ENCODE peak calls at places on chromosomes 16 and 17, in nine cellular contexts. One of them, this sample, is unnamed.

GRCh38 chr17:81727324-81728031 is 15.4 kb downstream of the SLC25A10 start:
- DNase-seq in mesendoderm: no peak
- DNase-seq in Ammon's horn: no peak
- DNase-seq in T follicular helper cell: no peak
- DNase-seq in hypothalamus: no peak
- DNase-seq in activated CD4-positive, CD25-positive, alpha-beta regulatory T cell treated with anti-CD3 and anti-CD28 coated beads, Interleukin-2, amount 50 U/mL, for 16 hours: no peak
- DNase-seq in dorsolateral prefrontal cortex: no peak
- DNase-seq in iris pigment epithelial cell: no peak
- DNase-seq in non-pigmented ciliary epithelial cell: no peak
- DNase-seq in this sample: no peak

GRCh38 chr17:10987786-10988185 is 149.9 kb upstream of the PIRT start:
- DNase-seq in mesendoderm: no peak
- DNase-seq in Ammon's horn: no peak
- DNase-seq in T follicular helper cell: no peak
- DNase-seq in hypothalamus: no peak
- DNase-seq in activated CD4-positive, CD25-positive, alpha-beta regulatory T cell treated with anti-CD3 and anti-CD28 coated beads, Interleukin-2, amount 50 U/mL, for 16 hours: no peak
- DNase-seq in dorsolateral prefrontal cortex: no peak
- DNase-seq in iris pigment epithelial cell: no peak
- DNase-seq in non-pigmented ciliary epithelial cell: no peak
- DNase-seq in this sample: no peak

GRCh38 chr17:64491034-64491860 is 5.6 kb downstream of the POLG2 start:
- DNase-seq in mesendoderm: peak
- DNase-seq in Ammon's horn: peak
- DNase-seq in T follicular helper cell: peak
- DNase-seq in hypothalamus: no peak
- DNase-seq in activated CD4-positive, CD25-positive, alpha-beta regulatory T cell treated with anti-CD3 and anti-CD28 coated beads, Interleukin-2, amount 50 U/mL, for 16 hours: no peak
- DNase-seq in dorsolateral prefrontal cortex: no peak
- DNase-seq in iris pigment epithelial cell: peak
- DNase-seq in non-pigmented ciliary epithelial cell: no peak
- DNase-seq in this sample: peak

GRCh38 chr17:67360880-67361279 is 5.5 kb downstream of the PSMD12 start:
- DNase-seq in mesendoderm: peak
- DNase-seq in Ammon's horn: no peak
- DNase-seq in T follicular helper cell: no peak
- DNase-seq in hypothalamus: no peak
- DNase-seq in activated CD4-positive, CD25-positive, alpha-beta regulatory T cell treated with anti-CD3 and anti-CD28 coated beads, Interleukin-2, amount 50 U/mL, for 16 hours: no peak
- DNase-seq in dorsolateral prefrontal cortex: no peak
- DNase-seq in iris pigment epithelial cell: no peak
- DNase-seq in non-pigmented ciliary epithelial cell: no peak
- DNase-seq in this sample: no peak

GRCh38 chr16:878071-878784 is 77.7 kb upstream of the GNG13 start:
- DNase-seq in mesendoderm: peak
- DNase-seq in Ammon's horn: no peak
- DNase-seq in T follicular helper cell: no peak
- DNase-seq in hypothalamus: no peak
- DNase-seq in activated CD4-positive, CD25-positive, alpha-beta regulatory T cell treated with anti-CD3 and anti-CD28 coated beads, Interleukin-2, amount 50 U/mL, for 16 hours: no peak
- DNase-seq in dorsolateral prefrontal cortex: peak
- DNase-seq in iris pigment epithelial cell: no peak
- DNase-seq in non-pigmented ciliary epithelial cell: no peak
- DNase-seq in this sample: no peak

GRCh38 chr16:66026211-66026610 is 340.3 kb upstream of the CDH5 start:
- DNase-seq in mesendoderm: peak
- DNase-seq in Ammon's horn: no peak
- DNase-seq in T follicular helper cell: no peak
- DNase-seq in hypothalamus: no peak
- DNase-seq in activated CD4-positive, CD25-positive, alpha-beta regulatory T cell treated with anti-CD3 and anti-CD28 coated beads, Interleukin-2, amount 50 U/mL, for 16 hours: no peak
- DNase-seq in dorsolateral prefrontal cortex: no peak
- DNase-seq in iris pigment epithelial cell: peak
- DNase-seq in non-pigmented ciliary epithelial cell: no peak
- DNase-seq in this sample: no peak

GRCh38 chr16:88500255-88500661 is 47.2 kb downstream of the ZFPM1 start:
- DNase-seq in mesendoderm: no peak
- DNase-seq in Ammon's horn: no peak
- DNase-seq in T follicular helper cell: no peak
- DNase-seq in hypothalamus: no peak
- DNase-seq in activated CD4-positive, CD25-positive, alpha-beta regulatory T cell treated with anti-CD3 and anti-CD28 coated beads, Interleukin-2, amount 50 U/mL, for 16 hours: no peak
- DNase-seq in dorsolateral prefrontal cortex: no peak
- DNase-seq in iris pigment epithelial cell: no peak
- DNase-seq in non-pigmented ciliary epithelial cell: no peak
- DNase-seq in this sample: no peak

GRCh38 chr16:72945081-72945480 is 102.8 kb downstream of the ZFHX3 start:
- DNase-seq in mesendoderm: no peak
- DNase-seq in Ammon's horn: no peak
- DNase-seq in T follicular helper cell: no peak
- DNase-seq in hypothalamus: no peak
- DNase-seq in activated CD4-positive, CD25-positive, alpha-beta regulatory T cell treated with anti-CD3 and anti-CD28 coated beads, Interleukin-2, amount 50 U/mL, for 16 hours: no peak
- DNase-seq in dorsolateral prefrontal cortex: no peak
- DNase-seq in iris pigment epithelial cell: no peak
- DNase-seq in non-pigmented ciliary epithelial cell: no peak
- DNase-seq in this sample: no peak

GRCh38 chr16:80973991-80974390 is 32.7 kb downstream of the CMC2 start:
- DNase-seq in mesendoderm: no peak
- DNase-seq in Ammon's horn: no peak
- DNase-seq in T follicular helper cell: no peak
- DNase-seq in hypothalamus: no peak
- DNase-seq in activated CD4-positive, CD25-positive, alpha-beta regulatory T cell treated with anti-CD3 and anti-CD28 coated beads, Interleukin-2, amount 50 U/mL, for 16 hours: no peak
- DNase-seq in dorsolateral prefrontal cortex: no peak
- DNase-seq in iris pigment epithelial cell: peak
- DNase-seq in non-pigmented ciliary epithelial cell: no peak
- DNase-seq in this sample: no peak

GRCh38 chr17:36722121-36722902 is 120.9 kb downstream of the MRM1 start:
- DNase-seq in mesendoderm: peak
- DNase-seq in Ammon's horn: peak
- DNase-seq in T follicular helper cell: peak
- DNase-seq in hypothalamus: peak
- DNase-seq in activated CD4-positive, CD25-positive, alpha-beta regulatory T cell treated with anti-CD3 and anti-CD28 coated beads, Interleukin-2, amount 50 U/mL, for 16 hours: peak
- DNase-seq in dorsolateral prefrontal cortex: peak
- DNase-seq in iris pigment epithelial cell: peak
- DNase-seq in non-pigmented ciliary epithelial cell: no peak
- DNase-seq in this sample: peak

GRCh38 chr16:29909398-29909797 is 9.1 kb downstream of the ASPHD1 start:
- DNase-seq in mesendoderm: no peak
- DNase-seq in Ammon's horn: no peak
- DNase-seq in T follicular helper cell: no peak
- DNase-seq in hypothalamus: no peak
- DNase-seq in activated CD4-positive, CD25-positive, alpha-beta regulatory T cell treated with anti-CD3 and anti-CD28 coated beads, Interleukin-2, amount 50 U/mL, for 16 hours: no peak
- DNase-seq in dorsolateral prefrontal cortex: no peak
- DNase-seq in iris pigment epithelial cell: peak
- DNase-seq in non-pigmented ciliary epithelial cell: no peak
- DNase-seq in this sample: peak

GRCh38 chr16:56822966-56823739 is 41.9 kb upstream of the SLC12A3 start:
- DNase-seq in mesendoderm: no peak
- DNase-seq in Ammon's horn: no peak
- DNase-seq in T follicular helper cell: no peak
- DNase-seq in hypothalamus: no peak
- DNase-seq in activated CD4-positive, CD25-positive, alpha-beta regulatory T cell treated with anti-CD3 and anti-CD28 coated beads, Interleukin-2, amount 50 U/mL, for 16 hours: no peak
- DNase-seq in dorsolateral prefrontal cortex: no peak
- DNase-seq in iris pigment epithelial cell: no peak
- DNase-seq in non-pigmented ciliary epithelial cell: no peak
- DNase-seq in this sample: no peak

GRCh38 chr16:67516296-67517177 is 12.1 kb upstream of the RIPOR1 start:
- DNase-seq in mesendoderm: no peak
- DNase-seq in Ammon's horn: no peak
- DNase-seq in T follicular helper cell: no peak
- DNase-seq in hypothalamus: no peak
- DNase-seq in activated CD4-positive, CD25-positive, alpha-beta regulatory T cell treated with anti-CD3 and anti-CD28 coated beads, Interleukin-2, amount 50 U/mL, for 16 hours: no peak
- DNase-seq in dorsolateral prefrontal cortex: no peak
- DNase-seq in iris pigment epithelial cell: peak
- DNase-seq in non-pigmented ciliary epithelial cell: no peak
- DNase-seq in this sample: peak

GRCh38 chr17:31274252-31274651 is 22.8 kb downstream of the OMG start:
- DNase-seq in mesendoderm: no peak
- DNase-seq in Ammon's horn: peak
- DNase-seq in T follicular helper cell: no peak
- DNase-seq in hypothalamus: no peak
- DNase-seq in activated CD4-positive, CD25-positive, alpha-beta regulatory T cell treated with anti-CD3 and anti-CD28 coated beads, Interleukin-2, amount 50 U/mL, for 16 hours: no peak
- DNase-seq in dorsolateral prefrontal cortex: no peak
- DNase-seq in iris pigment epithelial cell: peak
- DNase-seq in non-pigmented ciliary epithelial cell: no peak
- DNase-seq in this sample: peak

GRCh38 chr17:19646788-19647696 is 1.5 kb upstream of the ALDH3A2 start:
- DNase-seq in mesendoderm: peak
- DNase-seq in Ammon's horn: no peak
- DNase-seq in T follicular helper cell: no peak
- DNase-seq in hypothalamus: no peak
- DNase-seq in activated CD4-positive, CD25-positive, alpha-beta regulatory T cell treated with anti-CD3 and anti-CD28 coated beads, Interleukin-2, amount 50 U/mL, for 16 hours: no peak
- DNase-seq in dorsolateral prefrontal cortex: no peak
- DNase-seq in iris pigment epithelial cell: peak
- DNase-seq in non-pigmented ciliary epithelial cell: no peak
- DNase-seq in this sample: peak

GRCh38 chr16:46866286-46866685 is 17.9 kb upstream of the GPT2 start:
- DNase-seq in mesendoderm: no peak
- DNase-seq in Ammon's horn: no peak
- DNase-seq in T follicular helper cell: no peak
- DNase-seq in hypothalamus: no peak
- DNase-seq in activated CD4-positive, CD25-positive, alpha-beta regulatory T cell treated with anti-CD3 and anti-CD28 coated beads, Interleukin-2, amount 50 U/mL, for 16 hours: no peak
- DNase-seq in dorsolateral prefrontal cortex: no peak
- DNase-seq in iris pigment epithelial cell: no peak
- DNase-seq in non-pigmented ciliary epithelial cell: no peak
- DNase-seq in this sample: no peak

GRCh38 chr17:17476865-17477467 is at the start of gene MED9:
- DNase-seq in mesendoderm: peak
- DNase-seq in Ammon's horn: peak
- DNase-seq in T follicular helper cell: peak
- DNase-seq in hypothalamus: peak
- DNase-seq in activated CD4-positive, CD25-positive, alpha-beta regulatory T cell treated with anti-CD3 and anti-CD28 coated beads, Interleukin-2, amount 50 U/mL, for 16 hours: peak
- DNase-seq in dorsolateral prefrontal cortex: peak
- DNase-seq in iris pigment epithelial cell: peak
- DNase-seq in non-pigmented ciliary epithelial cell: peak
- DNase-seq in this sample: peak

GRCh38 chr16:4081577-4082021 is 34.6 kb downstream of the ADCY9 start:
- DNase-seq in mesendoderm: no peak
- DNase-seq in Ammon's horn: peak
- DNase-seq in T follicular helper cell: peak
- DNase-seq in hypothalamus: peak
- DNase-seq in activated CD4-positive, CD25-positive, alpha-beta regulatory T cell treated with anti-CD3 and anti-CD28 coated beads, Interleukin-2, amount 50 U/mL, for 16 hours: no peak
- DNase-seq in dorsolateral prefrontal cortex: peak
- DNase-seq in iris pigment epithelial cell: no peak
- DNase-seq in non-pigmented ciliary epithelial cell: no peak
- DNase-seq in this sample: no peak

GRCh38 chr17:77372444-77373297 is 231.9 kb downstream of the SEC14L1 start:
- DNase-seq in mesendoderm: peak
- DNase-seq in Ammon's horn: no peak
- DNase-seq in T follicular helper cell: peak
- DNase-seq in hypothalamus: peak
- DNase-seq in activated CD4-positive, CD25-positive, alpha-beta regulatory T cell treated with anti-CD3 and anti-CD28 coated beads, Interleukin-2, amount 50 U/mL, for 16 hours: no peak
- DNase-seq in dorsolateral prefrontal cortex: peak
- DNase-seq in iris pigment epithelial cell: peak
- DNase-seq in non-pigmented ciliary epithelial cell: no peak
- DNase-seq in this sample: peak

GRCh38 chr17:16342979-16343378 is 10.3 kb downstream of the CENPV start:
- DNase-seq in mesendoderm: no peak
- DNase-seq in Ammon's horn: peak
- DNase-seq in T follicular helper cell: no peak
- DNase-seq in hypothalamus: no peak
- DNase-seq in activated CD4-positive, CD25-positive, alpha-beta regulatory T cell treated with anti-CD3 and anti-CD28 coated beads, Interleukin-2, amount 50 U/mL, for 16 hours: no peak
- DNase-seq in dorsolateral prefrontal cortex: peak
- DNase-seq in iris pigment epithelial cell: peak
- DNase-seq in non-pigmented ciliary epithelial cell: no peak
- DNase-seq in this sample: peak

GRCh38 chr16:23398987-23399805 is 53.8 kb downstream of the COG7 start:
- DNase-seq in mesendoderm: peak
- DNase-seq in Ammon's horn: no peak
- DNase-seq in T follicular helper cell: no peak
- DNase-seq in hypothalamus: peak
- DNase-seq in activated CD4-positive, CD25-positive, alpha-beta regulatory T cell treated with anti-CD3 and anti-CD28 coated beads, Interleukin-2, amount 50 U/mL, for 16 hours: no peak
- DNase-seq in dorsolateral prefrontal cortex: no peak
- DNase-seq in iris pigment epithelial cell: peak
- DNase-seq in non-pigmented ciliary epithelial cell: no peak
- DNase-seq in this sample: no peak

GRCh38 chr17:70552230-70552981 is 383.1 kb downstream of the KCNJ2 start:
- DNase-seq in mesendoderm: peak
- DNase-seq in Ammon's horn: peak
- DNase-seq in T follicular helper cell: no peak
- DNase-seq in hypothalamus: no peak
- DNase-seq in activated CD4-positive, CD25-positive, alpha-beta regulatory T cell treated with anti-CD3 and anti-CD28 coated beads, Interleukin-2, amount 50 U/mL, for 16 hours: no peak
- DNase-seq in dorsolateral prefrontal cortex: no peak
- DNase-seq in iris pigment epithelial cell: peak
- DNase-seq in non-pigmented ciliary epithelial cell: no peak
- DNase-seq in this sample: peak

GRCh38 chr16:6644916-6645315 is 687.7 kb upstream of the RBFOX1 start:
- DNase-seq in mesendoderm: no peak
- DNase-seq in Ammon's horn: no peak
- DNase-seq in T follicular helper cell: no peak
- DNase-seq in hypothalamus: no peak
- DNase-seq in activated CD4-positive, CD25-positive, alpha-beta regulatory T cell treated with anti-CD3 and anti-CD28 coated beads, Interleukin-2, amount 50 U/mL, for 16 hours: no peak
- DNase-seq in dorsolateral prefrontal cortex: no peak
- DNase-seq in iris pigment epithelial cell: no peak
- DNase-seq in non-pigmented ciliary epithelial cell: no peak
- DNase-seq in this sample: no peak

GRCh38 chr17:49996495-49997255 is 1.7 kb upstream of the DLX3 start:
- DNase-seq in mesendoderm: peak
- DNase-seq in Ammon's horn: no peak
- DNase-seq in T follicular helper cell: peak
- DNase-seq in hypothalamus: peak
- DNase-seq in activated CD4-positive, CD25-positive, alpha-beta regulatory T cell treated with anti-CD3 and anti-CD28 coated beads, Interleukin-2, amount 50 U/mL, for 16 hours: peak
- DNase-seq in dorsolateral prefrontal cortex: peak
- DNase-seq in iris pigment epithelial cell: no peak
- DNase-seq in non-pigmented ciliary epithelial cell: no peak
- DNase-seq in this sample: peak

This sample was measured in mesenchymal stem cell.